ENCODE peak calls at places on chromosomes 6 and 20, in six cellular contexts. One of them, this sample, is unnamed.

GRCh38 chr6:9482030-9482731 is 932.7 kb downstream of the TFAP2A start:
- DNase-seq in stimulated activated CD4-positive, alpha-beta T cell treated with anti-CD3 and anti-CD28 coated beads, TNF-alpha, amount 100 ng/mL, for 4 hours: no peak
- DNase-seq in astrocyte of the spinal cord: peak
- DNase-seq in T-helper 1 cell: no peak
- DNase-seq in NCI-H2081: no peak
- DNase-seq in SW 1271: peak
- DNase-seq in this sample: no peak

GRCh38 chr20:59253779-59254319 is 46.6 kb upstream of the EDN3 start:
- DNase-seq in stimulated activated CD4-positive, alpha-beta T cell treated with anti-CD3 and anti-CD28 coated beads, TNF-alpha, amount 100 ng/mL, for 4 hours: no peak
- DNase-seq in astrocyte of the spinal cord: no peak
- DNase-seq in T-helper 1 cell: peak
- DNase-seq in NCI-H2081: no peak
- DNase-seq in SW 1271: peak
- DNase-seq in this sample: no peak

GRCh38 chr6:12962995-12963394 is 246.4 kb downstream of the PHACTR1 start:
- DNase-seq in stimulated activated CD4-positive, alpha-beta T cell treated with anti-CD3 and anti-CD28 coated beads, TNF-alpha, amount 100 ng/mL, for 4 hours: no peak
- DNase-seq in astrocyte of the spinal cord: peak
- DNase-seq in T-helper 1 cell: no peak
- DNase-seq in NCI-H2081: no peak
- DNase-seq in SW 1271: peak
- DNase-seq in this sample: no peak

GRCh38 chr6:44855562-44856494 is 468.3 kb downstream of the CDC5L start:
- DNase-seq in stimulated activated CD4-positive, alpha-beta T cell treated with anti-CD3 and anti-CD28 coated beads, TNF-alpha, amount 100 ng/mL, for 4 hours: no peak
- DNase-seq in astrocyte of the spinal cord: peak
- DNase-seq in T-helper 1 cell: no peak
- DNase-seq in NCI-H2081: no peak
- DNase-seq in SW 1271: no peak
- DNase-seq in this sample: no peak

GRCh38 chr6:7488494-7488893 is 53.0 kb upstream of the DSP start:
- DNase-seq in stimulated activated CD4-positive, alpha-beta T cell treated with anti-CD3 and anti-CD28 coated beads, TNF-alpha, amount 100 ng/mL, for 4 hours: no peak
- DNase-seq in astrocyte of the spinal cord: no peak
- DNase-seq in T-helper 1 cell: no peak
- DNase-seq in NCI-H2081: no peak
- DNase-seq in SW 1271: no peak
- DNase-seq in this sample: no peak

GRCh38 chr20:63652192-63652980 is 838 bp downstream of the STMN3 start:
- DNase-seq in stimulated activated CD4-positive, alpha-beta T cell treated with anti-CD3 and anti-CD28 coated beads, TNF-alpha, amount 100 ng/mL, for 4 hours: no peak
- DNase-seq in astrocyte of the spinal cord: no peak
- DNase-seq in T-helper 1 cell: no peak
- DNase-seq in NCI-H2081: no peak
- DNase-seq in SW 1271: no peak
- DNase-seq in this sample: no peak

GRCh38 chr6:2353412-2354137 is 108.2 kb upstream of the GMDS start:
- DNase-seq in stimulated activated CD4-positive, alpha-beta T cell treated with anti-CD3 and anti-CD28 coated beads, TNF-alpha, amount 100 ng/mL, for 4 hours: no peak
- DNase-seq in astrocyte of the spinal cord: peak
- DNase-seq in T-helper 1 cell: no peak
- DNase-seq in NCI-H2081: peak
- DNase-seq in SW 1271: peak
- DNase-seq in this sample: peak

GRCh38 chr6:25403150-25403549 is 124.0 kb downstream of the CARMIL1 start:
- DNase-seq in stimulated activated CD4-positive, alpha-beta T cell treated with anti-CD3 and anti-CD28 coated beads, TNF-alpha, amount 100 ng/mL, for 4 hours: no peak
- DNase-seq in astrocyte of the spinal cord: no peak
- DNase-seq in T-helper 1 cell: no peak
- DNase-seq in NCI-H2081: no peak
- DNase-seq in SW 1271: no peak
- DNase-seq in this sample: no peak

GRCh38 chr6:53765270-53765669 is 29.5 kb upstream of the LRRC1 start:
- DNase-seq in stimulated activated CD4-positive, alpha-beta T cell treated with anti-CD3 and anti-CD28 coated beads, TNF-alpha, amount 100 ng/mL, for 4 hours: no peak
- DNase-seq in astrocyte of the spinal cord: no peak
- DNase-seq in T-helper 1 cell: no peak
- DNase-seq in NCI-H2081: no peak
- DNase-seq in SW 1271: no peak
- DNase-seq in this sample: no peak

GRCh38 chr6:68326762-68327161 is 308.3 kb upstream of the ADGRB3 start:
- DNase-seq in stimulated activated CD4-positive, alpha-beta T cell treated with anti-CD3 and anti-CD28 coated beads, TNF-alpha, amount 100 ng/mL, for 4 hours: no peak
- DNase-seq in astrocyte of the spinal cord: no peak
- DNase-seq in T-helper 1 cell: no peak
- DNase-seq in NCI-H2081: no peak
- DNase-seq in SW 1271: no peak
- DNase-seq in this sample: no peak

GRCh38 chr6:5050009-5050408 is 35.1 kb upstream of the PPP1R3G start:
- DNase-seq in stimulated activated CD4-positive, alpha-beta T cell treated with anti-CD3 and anti-CD28 coated beads, TNF-alpha, amount 100 ng/mL, for 4 hours: no peak
- DNase-seq in astrocyte of the spinal cord: no peak
- DNase-seq in T-helper 1 cell: no peak
- DNase-seq in NCI-H2081: no peak
- DNase-seq in SW 1271: no peak
- DNase-seq in this sample: no peak

GRCh38 chr6:16486661-16487060 is 248.3 kb downstream of the GMPR start:
- DNase-seq in stimulated activated CD4-positive, alpha-beta T cell treated with anti-CD3 and anti-CD28 coated beads, TNF-alpha, amount 100 ng/mL, for 4 hours: peak
- DNase-seq in astrocyte of the spinal cord: no peak
- DNase-seq in T-helper 1 cell: no peak
- DNase-seq in NCI-H2081: no peak
- DNase-seq in SW 1271: no peak
- DNase-seq in this sample: no peak

GRCh38 chr6:98036344-98036743 is 753.3 kb upstream of the MMS22L start:
- DNase-seq in stimulated activated CD4-positive, alpha-beta T cell treated with anti-CD3 and anti-CD28 coated beads, TNF-alpha, amount 100 ng/mL, for 4 hours: no peak
- DNase-seq in astrocyte of the spinal cord: no peak
- DNase-seq in T-helper 1 cell: no peak
- DNase-seq in NCI-H2081: no peak
- DNase-seq in SW 1271: no peak
- DNase-seq in this sample: no peak

GRCh38 chr6:56661298-56661697 is 18.6 kb upstream of the DST start:
- DNase-seq in stimulated activated CD4-positive, alpha-beta T cell treated with anti-CD3 and anti-CD28 coated beads, TNF-alpha, amount 100 ng/mL, for 4 hours: no peak
- DNase-seq in astrocyte of the spinal cord: no peak
- DNase-seq in T-helper 1 cell: no peak
- DNase-seq in NCI-H2081: no peak
- DNase-seq in SW 1271: no peak
- DNase-seq in this sample: no peak

GRCh38 chr6:156582509-156582992 is 194.6 kb upstream of the ARID1B start:
- DNase-seq in stimulated activated CD4-positive, alpha-beta T cell treated with anti-CD3 and anti-CD28 coated beads, TNF-alpha, amount 100 ng/mL, for 4 hours: no peak
- DNase-seq in astrocyte of the spinal cord: no peak
- DNase-seq in T-helper 1 cell: no peak
- DNase-seq in NCI-H2081: peak
- DNase-seq in SW 1271: no peak
- DNase-seq in this sample: no peak

GRCh38 chr6:3769610-3770009 is 18.1 kb upstream of the PXDC1 start:
- DNase-seq in stimulated activated CD4-positive, alpha-beta T cell treated with anti-CD3 and anti-CD28 coated beads, TNF-alpha, amount 100 ng/mL, for 4 hours: no peak
- DNase-seq in astrocyte of the spinal cord: no peak
- DNase-seq in T-helper 1 cell: no peak
- DNase-seq in NCI-H2081: no peak
- DNase-seq in SW 1271: no peak
- DNase-seq in this sample: no peak

GRCh38 chr6:133173276-133173675 is 67.9 kb upstream of the EYA4 start:
- DNase-seq in stimulated activated CD4-positive, alpha-beta T cell treated with anti-CD3 and anti-CD28 coated beads, TNF-alpha, amount 100 ng/mL, for 4 hours: no peak
- DNase-seq in astrocyte of the spinal cord: no peak
- DNase-seq in T-helper 1 cell: no peak
- DNase-seq in NCI-H2081: no peak
- DNase-seq in SW 1271: no peak
- DNase-seq in this sample: no peak

GRCh38 chr20:20740595-20740994 is 28.2 kb upstream of the RALGAPA2 start:
- DNase-seq in stimulated activated CD4-positive, alpha-beta T cell treated with anti-CD3 and anti-CD28 coated beads, TNF-alpha, amount 100 ng/mL, for 4 hours: no peak
- DNase-seq in astrocyte of the spinal cord: no peak
- DNase-seq in T-helper 1 cell: no peak
- DNase-seq in NCI-H2081: no peak
- DNase-seq in SW 1271: no peak
- DNase-seq in this sample: no peak

GRCh38 chr6:31883699-31884098 is 4.9 kb upstream of the SLC44A4 start:
- DNase-seq in stimulated activated CD4-positive, alpha-beta T cell treated with anti-CD3 and anti-CD28 coated beads, TNF-alpha, amount 100 ng/mL, for 4 hours: no peak
- DNase-seq in astrocyte of the spinal cord: no peak
- DNase-seq in T-helper 1 cell: no peak
- DNase-seq in NCI-H2081: no peak
- DNase-seq in SW 1271: no peak
- DNase-seq in this sample: no peak

GRCh38 chr6:105087571-105088211 is 92.1 kb downstream of the POPDC3 start:
- DNase-seq in stimulated activated CD4-positive, alpha-beta T cell treated with anti-CD3 and anti-CD28 coated beads, TNF-alpha, amount 100 ng/mL, for 4 hours: no peak
- DNase-seq in astrocyte of the spinal cord: peak
- DNase-seq in T-helper 1 cell: no peak
- DNase-seq in NCI-H2081: peak
- DNase-seq in SW 1271: peak
- DNase-seq in this sample: no peak

GRCh38 chr6:39342692-39343460 is 20.4 kb upstream of the KCNK16 start:
- DNase-seq in stimulated activated CD4-positive, alpha-beta T cell treated with anti-CD3 and anti-CD28 coated beads, TNF-alpha, amount 100 ng/mL, for 4 hours: no peak
- DNase-seq in astrocyte of the spinal cord: no peak
- DNase-seq in T-helper 1 cell: no peak
- DNase-seq in NCI-H2081: no peak
- DNase-seq in SW 1271: no peak
- DNase-seq in this sample: no peak

GRCh38 chr6:77025824-77026223 is 437.5 kb downstream of the HTR1B start:
- DNase-seq in stimulated activated CD4-positive, alpha-beta T cell treated with anti-CD3 and anti-CD28 coated beads, TNF-alpha, amount 100 ng/mL, for 4 hours: no peak
- DNase-seq in astrocyte of the spinal cord: no peak
- DNase-seq in T-helper 1 cell: no peak
- DNase-seq in NCI-H2081: no peak
- DNase-seq in SW 1271: no peak
- DNase-seq in this sample: no peak